ENCODE peak calls at places on chromosome 14, in seven cellular contexts. P is germinal center; T is NCI-H345; W is stimulated activated CD8-positive, alpha-beta memory T cell treated with anti-CD3 and anti-CD28 coated beads, Interleukin-2, amount 100 ng/mL, for 1 hour; I is psoas muscle; G is SW480; K is activated T-cell treated with anti-CD3 and anti-CD28 coated beads for 48 hours. V is an unnamed sample.

GRCh38 chr14:54877703-54878021 is 25.0 kb downstream of the GCH1 start:
- DNase-seq in I (no peak), P (no peak), W (no peak), T (no peak), G (no peak), K (no peak), V (no peak)

GRCh38 chr14:76872796-76873432 is 46.7 kb downstream of the LRRC74A start:
- DNase-seq in P (peak; percentile 67), G (peak; percentile 52), K (peak; percentile 52), W (peak; percentile 55), I (peak; percentile 76), T (peak; percentile 46), V (peak; percentile 58)

GRCh38 chr14:35352274-35353233 is 52.0 kb downstream of the NFKBIA start:
- DNase-seq in K (no peak), G (no peak), T (no peak), P (no peak), W (no peak), I (peak; percentile 44), V (no peak)

GRCh38 chr14:86543531-86543930 is 1013.6 kb downstream of the FLRT2 start:
- DNase-seq in T (no peak), K (no peak), G (no peak), P (no peak), I (no peak), W (no peak), V (no peak)

GRCh38 chr14:50756300-50756699 is 74.7 kb downstream of the NIN start:
- DNase-seq in K (no peak), I (no peak), G (no peak), P (peak; percentile 57), T (no peak), W (no peak), V (no peak)

GRCh38 chr14:41606249-41607118 is at the start of gene LRFN5:
- DNase-seq in P (no peak), T (peak; percentile 78), G (no peak), K (no peak), W (no peak), I (peak; percentile 54), V (peak; percentile 69)

GRCh38 chr14:81519200-81519998 is 14.3 kb downstream of the SEL1L start:
- DNase-seq in I (no peak), G (no peak), T (no peak), K (no peak), P (peak; percentile 5), W (no peak), V (no peak)

GRCh38 chr14:31137214-31137889 is 70.2 kb downstream of the HECTD1 start:
- DNase-seq in T (no peak), W (no peak), P (no peak), G (no peak), K (no peak), I (no peak), V (no peak)

GRCh38 chr14:75340921-75341320 is 62.3 kb downstream of the FOS start:
- DNase-seq in K (no peak), W (no peak), T (no peak), G (no peak), I (peak; percentile 97), P (peak; percentile 36), V (no peak)

GRCh38 chr14:55123101-55123500 is 6.0 kb upstream of the LGALS3 start:
- DNase-seq in W (no peak), I (no peak), K (no peak), P (no peak), T (no peak), G (peak; percentile 66), V (no peak)

GRCh38 chr14:100810435-100810834 is 15.5 kb upstream of the MEG3 start:
- DNase-seq in T (no peak), G (no peak), K (no peak), P (no peak), I (no peak), W (no peak), V (no peak)

GRCh38 chr14:95299271-95299670 is 20.4 kb downstream of the CLMN start:
- DNase-seq in W (no peak), I (no peak), T (no peak), P (no peak), K (no peak), G (no peak), V (peak; percentile 95)

GRCh38 chr14:63647696-63648410 is 6.2 kb upstream of the WDR89 start:
- DNase-seq in K (no peak), G (no peak), W (no peak), P (no peak), I (no peak), T (no peak), V (no peak)

GRCh38 chr14:94120667-94121335 is 8.6 kb downstream of the IFI27L2 start:
- DNase-seq in G (no peak), P (no peak), K (no peak), T (no peak), W (no peak), I (no peak), V (no peak)

GRCh38 chr14:78291958-78292357 is 121.8 kb downstream of the NRXN3 start:
- DNase-seq in W (no peak), G (no peak), P (no peak), T (no peak), I (no peak), K (no peak), V (no peak)

GRCh38 chr14:93133476-93133875 is 17.8 kb upstream of the ITPK1 start:
- DNase-seq in I (no peak), K (no peak), P (no peak), W (no peak), G (no peak), T (no peak), V (no peak)

GRCh38 chr14:65847065-65847847 is 434.7 kb downstream of the FUT8 start:
- DNase-seq in K (peak; percentile 30), P (no peak), W (peak; percentile 34), T (no peak), I (no peak), G (no peak), V (no peak)

GRCh38 chr14:75158843-75159614 is 17.4 kb downstream of the TMED10 start:
- DNase-seq in W (no peak), I (no peak), K (no peak), G (no peak), T (no peak), P (no peak), V (no peak)

GRCh38 chr14:63852817-63853730 is at the start of gene SYNE2:
- DNase-seq in K (peak; percentile 83), P (peak; percentile 90), W (peak; percentile 70), T (peak; percentile 89), I (peak; percentile 87), G (peak; percentile 66), V (peak; percentile 87)

GRCh38 chr14:103858063-103858820 is 10.9 kb upstream of the PPP1R13B start:
- DNase-seq in K (no peak), W (no peak), I (no peak), T (no peak), G (no peak), P (no peak), V (no peak)

GRCh38 chr14:34692898-34693227 is 21.5 kb downstream of the CFL2 start:
- DNase-seq in G (no peak), P (no peak), W (no peak), T (no peak), K (no peak), I (no peak), V (no peak)

GRCh38 chr14:94541234-94541975 is 19.8 kb upstream of the SERPINA4 start:
- DNase-seq in K (no peak), P (no peak), I (no peak), G (no peak), T (no peak), W (no peak), V (no peak)

V was measured in DMS53.